ENCODE peak calls at places on chromosomes 3 and 15, in ten cellular contexts. Q, L, W, M, Y, I, Z, O, N and J are unnamed samples.

GRCh38 chr15:60590935-60591490 is 112.1 kb upstream of the ICE2 start:
- DNase-seq in M (peak; percentile 46), I (peak; percentile 28), Y (peak; percentile 93), N (peak; percentile 55), W (peak; percentile 46), Z (no peak), O (peak; percentile 87), L (peak; percentile 76), Q (peak; percentile 73), J (no peak)

GRCh38 chr3:150639262-150639661 is 36.1 kb downstream of the SELENOT start:
- DNase-seq in W (no peak), I (no peak), L (no peak), Y (no peak), Z (peak; percentile 3), O (no peak), M (no peak), N (no peak), Q (no peak), J (no peak)

GRCh38 chr15:66459818-66460615 is 37.5 kb downstream of the SNAPC5 start:
- DNase-seq in Z (peak; percentile 83), O (no peak), Y (no peak), W (no peak), L (no peak), Q (no peak), M (no peak), I (no peak), N (no peak), J (no peak)

GRCh38 chr15:77178421-77178820 is 107.5 kb upstream of the TSPAN3 start:
- DNase-seq in M (no peak), L (no peak), N (no peak), W (no peak), Q (no peak), Z (no peak), I (no peak), O (no peak), Y (no peak), J (no peak)

GRCh38 chr3:71859128-71859519 is 74.2 kb upstream of the PROK2 start:
- DNase-seq in W (no peak), N (no peak), M (no peak), Z (peak; percentile 49), L (no peak), Y (no peak), Q (peak; percentile 55), O (no peak), I (no peak), J (peak; percentile 67)

GRCh38 chr3:185094691-185095090 is 58.2 kb downstream of the C3orf70 start:
- DNase-seq in W (no peak), Z (no peak), M (no peak), Q (no peak), I (no peak), Y (no peak), O (peak; percentile 51), N (no peak), L (no peak), J (no peak)

GRCh38 chr15:46344906-46345305 is 710.1 kb downstream of the SQOR start:
- DNase-seq in Z (no peak), W (no peak), Q (no peak), Y (no peak), M (no peak), O (no peak), L (no peak), N (no peak), I (no peak), J (no peak)

GRCh38 chr3:160478338-160478737 is 28.8 kb upstream of the TRIM59 start:
- DNase-seq in Z (no peak), M (no peak), Q (no peak), N (no peak), I (no peak), W (no peak), L (no peak), Y (no peak), O (no peak), J (no peak)

GRCh38 chr3:69433016-69433937 is 47.4 kb upstream of the FRMD4B start:
- DNase-seq in Q (peak; percentile 42), M (no peak), O (no peak), Z (no peak), I (no peak), L (no peak), N (no peak), Y (no peak), W (no peak), J (no peak)

GRCh38 chr15:89747708-89748682 is 3.1 kb downstream of the MESP1 start:
- DNase-seq in W (no peak), O (no peak), N (no peak), L (no peak), M (no peak), Z (no peak), Y (no peak), Q (no peak), I (no peak), J (no peak)

GRCh38 chr3:156449712-156450574 is 105.0 kb downstream of the SSR3 start:
- DNase-seq in W (no peak), Y (no peak), Z (peak; percentile 28), N (no peak), O (no peak), Q (peak; percentile 65), I (no peak), M (no peak), L (no peak), J (no peak)

GRCh38 chr15:58736244-58736643 is 13.3 kb downstream of the ADAM10 start:
- DNase-seq in O (no peak), Y (no peak), N (no peak), M (no peak), Q (no peak), I (no peak), W (no peak), Z (no peak), L (no peak), J (no peak)

GRCh38 chr3:97932387-97932801 is 39.8 kb downstream of the RIOX2 start:
- DNase-seq in L (no peak), M (peak; percentile 34), O (no peak), Y (no peak), I (no peak), Q (peak; percentile 24), W (peak; percentile 25), N (no peak), Z (no peak), J (no peak)

GRCh38 chr3:87437765-87438164 is 161.4 kb upstream of the POU1F1 start:
- DNase-seq in Q (no peak), Z (peak; percentile 58), W (no peak), O (no peak), I (no peak), Y (no peak), M (no peak), N (no peak), L (no peak), J (no peak)

GRCh38 chr15:25675396-25675795 is 187.7 kb downstream of the ATP10A start:
- DNase-seq in Z (no peak), Q (no peak), I (no peak), Y (no peak), O (no peak), W (no peak), N (no peak), M (no peak), L (peak; percentile 62), J (no peak)

GRCh38 chr3:35739181-35739809 is 100.0 kb downstream of the ARPP21 start:
- DNase-seq in I (no peak), O (no peak), L (no peak), Y (no peak), Q (no peak), M (no peak), Z (no peak), N (no peak), W (no peak), J (no peak)

GRCh38 chr15:28919679-28920655 is 34.2 kb downstream of the APBA2 start:
- DNase-seq in I (no peak), W (no peak), M (no peak), Q (no peak), Y (no peak), N (no peak), O (no peak), L (peak; percentile 55), Z (no peak), J (no peak)

GRCh38 chr3:50372349-50372748 is 13.0 kb upstream of the TMEM115 start:
- DNase-seq in Z (no peak), O (peak; percentile 55), L (no peak), I (no peak), M (no peak), N (no peak), Y (no peak), W (no peak), Q (peak; percentile 71), J (no peak)
- TF ChIP-seq CTCF in Z (no peak), O (peak; percentile 36), L (no peak), I (no peak), M (no peak), N (no peak), Y (no peak), W (no peak), Q (no peak), J (no peak)

DNA sequence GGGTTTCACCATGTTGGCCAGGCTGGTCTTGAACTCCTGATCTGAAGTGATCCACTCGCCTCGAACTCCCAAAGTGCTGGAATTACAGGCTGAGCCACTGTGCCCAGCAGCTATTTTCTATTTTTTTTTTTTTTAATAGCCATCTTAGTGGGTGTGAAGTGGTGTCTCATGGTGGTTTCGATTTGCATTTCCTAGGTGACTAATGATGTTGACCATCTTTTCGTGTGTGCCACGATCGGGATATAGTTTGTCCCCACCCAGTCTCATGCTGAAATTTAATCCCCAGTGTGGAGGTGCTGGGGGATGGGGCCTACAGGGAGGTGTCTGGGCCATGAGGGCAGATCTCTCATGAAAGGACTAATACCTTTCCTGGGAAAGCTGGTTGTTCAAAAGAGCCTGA is 41.8 kb upstream of the MUC13 start:
- DNase-seq in W (no peak), L (no peak), I (no peak), Z (no peak), M (no peak), Q (no peak), N (no peak), Y (no peak), O (no peak), J (no peak)
- TF ChIP-seq CTCF in W (no peak), L (no peak), I (no peak), Z (no peak), M (no peak), Q (no peak), N (no peak), Y (no peak), O (no peak), J (no peak)

GRCh38 chr3:60755094-60755493 is 496.2 kb downstream of the FHIT start:
- DNase-seq in W (no peak), Z (no peak), Y (no peak), I (no peak), Q (peak; percentile 56), N (no peak), O (peak; percentile 56), L (no peak), M (no peak), J (no peak)
- TF ChIP-seq CTCF in W (peak; percentile 23), Z (no peak), Y (peak; percentile 17), I (no peak), Q (no peak), N (no peak), O (peak; percentile 88), L (no peak), M (peak; percentile 38), J (peak; percentile 12)

DNA sequence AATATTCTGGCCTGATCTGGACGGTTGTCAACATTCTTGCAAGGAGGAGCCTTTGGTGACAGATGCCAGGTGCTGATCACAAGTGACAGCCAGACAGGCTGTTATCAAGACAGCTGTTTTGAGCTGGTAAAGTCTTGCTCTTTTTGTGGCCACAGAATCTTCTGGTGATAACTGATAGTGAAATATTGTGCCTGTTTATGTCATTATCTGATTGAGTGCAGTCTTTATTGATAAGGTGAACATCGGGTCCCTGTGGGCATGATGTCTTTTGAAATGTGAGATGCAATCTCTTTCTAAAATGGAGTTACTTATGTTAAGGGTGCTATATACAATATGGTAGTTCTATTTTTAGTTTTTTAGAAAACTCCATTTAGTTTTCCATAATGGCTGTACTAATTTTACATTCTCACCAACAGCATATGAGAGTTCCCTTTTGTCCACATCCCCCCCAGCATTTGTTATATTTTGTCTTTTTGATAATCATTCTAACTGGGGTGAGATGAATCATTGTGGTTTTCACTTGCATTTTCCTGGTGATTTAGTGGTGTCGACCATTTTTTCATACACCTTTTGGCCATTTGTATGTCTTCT is 10.7 kb downstream of the CEP63 start:
- DNase-seq in Z (no peak), N (no peak), M (no peak), Y (no peak), Q (peak; percentile 7), O (no peak), I (no peak), L (no peak), W (no peak), J (no peak)
- TF ChIP-seq CTCF in Z (no peak), N (no peak), M (no peak), Y (no peak), Q (no peak), O (no peak), I (no peak), L (no peak), W (no peak), J (no peak)